ENCODE peak calls at places on chromosomes 12 and 14, in seven cellular contexts. One of them, this sample, is unnamed.
A peak's percentile ranks its signal among the peaks of the same experiment; 100 is the strongest.

GRCh38 chr12:78018146-78018910 is 187.6 kb downstream of the NAV3 start:
- DNase-seq in neuronal stem cell: peak; percentile 69
- DNase-seq in H9: no peak
- DNase-seq in IMR-90: peak; percentile 66
- DNase-seq in trophoblast cell: no peak
- DNase-seq in mesendoderm: no peak
- DNase-seq in H1: no peak
- DNase-seq in this sample: peak; percentile 29

GRCh38 chr12:130013771-130014484 is 110.1 kb upstream of the TMEM132D start:
- DNase-seq in neuronal stem cell: peak; percentile 59
- DNase-seq in H9: peak; percentile 90
- DNase-seq in IMR-90: no peak
- DNase-seq in trophoblast cell: peak; percentile 54
- DNase-seq in mesendoderm: peak; percentile 80
- DNase-seq in H1: peak; percentile 62
- DNase-seq in this sample: no peak

GRCh38 chr12:110058875-110059615 is 10.7 kb upstream of the C12orf76 start:
- DNase-seq in neuronal stem cell: no peak
- DNase-seq in H9: no peak
- DNase-seq in IMR-90: no peak
- DNase-seq in trophoblast cell: no peak
- DNase-seq in mesendoderm: no peak
- DNase-seq in H1: no peak
- DNase-seq in this sample: no peak

GRCh38 chr12:123942911-123943648 is 29.6 kb downstream of the CCDC92 start:
- DNase-seq in neuronal stem cell: no peak
- DNase-seq in H9: no peak
- DNase-seq in IMR-90: peak; percentile 41
- DNase-seq in trophoblast cell: no peak
- DNase-seq in mesendoderm: no peak
- DNase-seq in H1: no peak
- DNase-seq in this sample: no peak

GRCh38 chr14:72883109-72883508 is 10.8 kb downstream of the DPF3 start:
- DNase-seq in neuronal stem cell: no peak
- DNase-seq in H9: no peak
- DNase-seq in IMR-90: no peak
- DNase-seq in trophoblast cell: no peak
- DNase-seq in mesendoderm: no peak
- DNase-seq in H1: no peak
- DNase-seq in this sample: no peak

GRCh38 chr14:95679995-95680735 is 6.1 kb upstream of the TCL1B start:
- DNase-seq in neuronal stem cell: no peak
- DNase-seq in H9: peak; percentile 50
- DNase-seq in IMR-90: no peak
- DNase-seq in trophoblast cell: peak; percentile 73
- DNase-seq in mesendoderm: peak; percentile 70
- DNase-seq in H1: no peak
- DNase-seq in this sample: no peak

GRCh38 chr12:105357162-105357691 is 26.7 kb downstream of the C12orf75 start:
- DNase-seq in neuronal stem cell: no peak
- DNase-seq in H9: no peak
- DNase-seq in IMR-90: peak; percentile 67
- DNase-seq in trophoblast cell: peak; percentile 29
- DNase-seq in mesendoderm: no peak
- DNase-seq in H1: no peak
- DNase-seq in this sample: peak; percentile 15

GRCh38 chr12:126663304-126664094 is 1598.3 kb downstream of the AACS start:
- DNase-seq in neuronal stem cell: peak; percentile 14
- DNase-seq in H9: peak; percentile 62
- DNase-seq in IMR-90: no peak
- DNase-seq in trophoblast cell: peak; percentile 34
- DNase-seq in mesendoderm: peak; percentile 64
- DNase-seq in H1: peak; percentile 7
- DNase-seq in this sample: no peak

GRCh38 chr14:51554953-51555352 is 96.8 kb upstream of the FRMD6 start:
- DNase-seq in neuronal stem cell: no peak
- DNase-seq in H9: no peak
- DNase-seq in IMR-90: peak; percentile 72
- DNase-seq in trophoblast cell: peak; percentile 45
- DNase-seq in mesendoderm: peak; percentile 69
- DNase-seq in H1: no peak
- DNase-seq in this sample: peak; percentile 64

GRCh38 chr14:21915814-21916213 is 242.2 kb upstream of the OR4E1 start:
- DNase-seq in neuronal stem cell: no peak
- DNase-seq in H9: no peak
- DNase-seq in IMR-90: no peak
- DNase-seq in trophoblast cell: no peak
- DNase-seq in mesendoderm: no peak
- DNase-seq in H1: no peak
- DNase-seq in this sample: no peak

GRCh38 chr12:46518184-46518583 is 145.6 kb upstream of the SLC38A2 start:
- DNase-seq in neuronal stem cell: no peak
- DNase-seq in H9: no peak
- DNase-seq in IMR-90: no peak
- DNase-seq in trophoblast cell: no peak
- DNase-seq in mesendoderm: no peak
- DNase-seq in H1: no peak
- DNase-seq in this sample: no peak

GRCh38 chr12:131797588-131797934 is 30.6 kb upstream of the MMP17 start:
- DNase-seq in neuronal stem cell: no peak
- DNase-seq in H9: no peak
- DNase-seq in IMR-90: no peak
- DNase-seq in trophoblast cell: no peak
- DNase-seq in mesendoderm: no peak
- DNase-seq in H1: no peak
- DNase-seq in this sample: no peak

GRCh38 chr14:22622220-22622619 is 21.9 kb downstream of the OR6J1 start:
- DNase-seq in neuronal stem cell: no peak
- DNase-seq in H9: no peak
- DNase-seq in IMR-90: peak; percentile 80
- DNase-seq in trophoblast cell: no peak
- DNase-seq in mesendoderm: no peak
- DNase-seq in H1: no peak
- DNase-seq in this sample: no peak

GRCh38 chr12:94832780-94833760 is 170.4 kb downstream of the NDUFA12 start:
- DNase-seq in neuronal stem cell: peak; percentile 44
- DNase-seq in H9: peak; percentile 76
- DNase-seq in IMR-90: peak; percentile 1
- DNase-seq in trophoblast cell: peak; percentile 21
- DNase-seq in mesendoderm: peak; percentile 88
- DNase-seq in H1: peak; percentile 38
- DNase-seq in this sample: peak; percentile 79

GRCh38 chr12:84069699-84070098 is 842.9 kb downstream of the SLC6A15 start:
- DNase-seq in neuronal stem cell: no peak
- DNase-seq in H9: no peak
- DNase-seq in IMR-90: peak; percentile 40
- DNase-seq in trophoblast cell: no peak
- DNase-seq in mesendoderm: no peak
- DNase-seq in H1: no peak
- DNase-seq in this sample: peak; percentile 14

GRCh38 chr14:22505751-22506710 is 83.0 kb downstream of the DAD1 start:
- DNase-seq in neuronal stem cell: no peak
- DNase-seq in H9: no peak
- DNase-seq in IMR-90: no peak
- DNase-seq in trophoblast cell: no peak
- DNase-seq in mesendoderm: no peak
- DNase-seq in H1: no peak
- DNase-seq in this sample: no peak

GRCh38 chr12:120844768-120845449 is 59.2 kb downstream of the SPPL3 start:
- DNase-seq in neuronal stem cell: no peak
- DNase-seq in H9: no peak
- DNase-seq in IMR-90: no peak
- DNase-seq in trophoblast cell: no peak
- DNase-seq in mesendoderm: no peak
- DNase-seq in H1: no peak
- DNase-seq in this sample: no peak

GRCh38 chr12:130441771-130442760 is 104.4 kb downstream of the PIWIL1 start:
- DNase-seq in neuronal stem cell: no peak
- DNase-seq in H9: no peak
- DNase-seq in IMR-90: no peak
- DNase-seq in trophoblast cell: no peak
- DNase-seq in mesendoderm: no peak
- DNase-seq in H1: no peak
- DNase-seq in this sample: no peak

GRCh38 chr14:32263939-32264567 is 61.0 kb upstream of the RNU6-8 start:
- DNase-seq in neuronal stem cell: no peak
- DNase-seq in H9: no peak
- DNase-seq in IMR-90: no peak
- DNase-seq in trophoblast cell: no peak
- DNase-seq in mesendoderm: no peak
- DNase-seq in H1: no peak
- DNase-seq in this sample: no peak

GRCh38 chr12:49868952-49869815 is 26.3 kb upstream of the BCDIN3D start:
- DNase-seq in neuronal stem cell: no peak
- DNase-seq in H9: peak; percentile 28
- DNase-seq in IMR-90: peak; percentile 97
- DNase-seq in trophoblast cell: peak; percentile 95
- DNase-seq in mesendoderm: peak; percentile 64
- DNase-seq in H1: no peak
- DNase-seq in this sample: peak; percentile 98

GRCh38 chr12:88952543-88952942 is 372.3 kb upstream of the KITLG start:
- DNase-seq in neuronal stem cell: no peak
- DNase-seq in H9: no peak
- DNase-seq in IMR-90: peak; percentile 81
- DNase-seq in trophoblast cell: no peak
- DNase-seq in mesendoderm: no peak
- DNase-seq in H1: no peak
- DNase-seq in this sample: peak; percentile 30

GRCh38 chr12:69879007-69879960 is 54.3 kb downstream of the MYRFL start:
- DNase-seq in neuronal stem cell: peak; percentile 72
- DNase-seq in H9: peak; percentile 83
- DNase-seq in IMR-90: peak; percentile 69
- DNase-seq in trophoblast cell: peak; percentile 90
- DNase-seq in mesendoderm: peak; percentile 76
- DNase-seq in H1: no peak
- DNase-seq in this sample: peak; percentile 71

GRCh38 chr12:45242180-45242579 is 26.3 kb downstream of the ANO6 start:
- DNase-seq in neuronal stem cell: no peak
- DNase-seq in H9: no peak
- DNase-seq in IMR-90: no peak
- DNase-seq in trophoblast cell: no peak
- DNase-seq in mesendoderm: no peak
- DNase-seq in H1: no peak
- DNase-seq in this sample: no peak

GRCh38 chr14:77257700-77258099 is 13.3 kb downstream of the NGB start:
- DNase-seq in neuronal stem cell: no peak
- DNase-seq in H9: no peak
- DNase-seq in IMR-90: no peak
- DNase-seq in trophoblast cell: no peak
- DNase-seq in mesendoderm: no peak
- DNase-seq in H1: no peak
- DNase-seq in this sample: no peak
- H2AK5ac ChIP-seq in neuronal stem cell: peak overlapping the region; percentile 49
- H2AK5ac ChIP-seq in H9: no peak overlapping the region
- H2AK5ac ChIP-seq in IMR-90: no peak overlapping the region
- H2AK5ac ChIP-seq in trophoblast cell: no peak overlapping the region
- H2AK5ac ChIP-seq in mesendoderm: no peak overlapping the region
- H2AK5ac ChIP-seq in H1: no peak overlapping the region
- H2AK5ac ChIP-seq in this sample: no peak overlapping the region

DNA sequence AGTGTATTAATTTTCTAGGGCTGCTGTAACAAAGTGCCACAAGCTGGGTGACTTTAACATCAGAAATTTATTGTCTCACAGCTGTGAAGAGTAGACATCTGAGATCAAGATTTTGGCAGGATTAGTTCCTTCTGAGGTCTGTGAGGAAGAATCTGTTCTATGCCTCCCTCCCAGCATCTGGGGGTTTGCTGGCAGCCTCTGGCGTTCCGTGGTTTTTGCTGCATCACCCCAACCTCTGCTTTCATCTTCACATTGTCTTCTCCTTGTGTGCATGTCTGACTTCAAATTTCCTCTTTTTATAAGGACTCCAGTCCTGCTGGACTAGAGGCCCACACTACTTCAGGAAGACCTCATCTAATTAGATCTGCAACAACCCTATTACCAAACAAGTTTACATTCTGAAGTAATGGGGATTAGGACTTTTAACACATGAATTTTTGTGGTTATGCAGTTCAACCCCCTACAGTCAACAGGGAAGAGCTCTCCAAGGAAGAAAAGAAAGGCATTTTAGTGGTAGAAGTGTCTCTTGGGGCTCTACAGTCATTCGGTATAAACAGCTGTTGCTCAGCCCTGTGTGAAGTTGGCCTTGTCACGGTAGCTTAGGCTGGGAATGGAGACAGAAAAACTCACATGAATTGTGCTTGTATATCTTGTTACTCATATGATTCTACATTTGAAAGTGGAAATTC is 89.7 kb downstream of the CAND1 start:
- DNase-seq in neuronal stem cell: no peak
- DNase-seq in H9: no peak
- DNase-seq in IMR-90: peak; percentile 83
- DNase-seq in trophoblast cell: no peak
- DNase-seq in mesendoderm: no peak
- DNase-seq in H1: no peak
- DNase-seq in this sample: peak; percentile 98
- H3K4ac ChIP-seq in neuronal stem cell: no peak overlapping the region
- H3K4ac ChIP-seq in H9: no peak overlapping the region
- H3K4ac ChIP-seq in IMR-90: no peak overlapping the region
- H3K4ac ChIP-seq in trophoblast cell: no peak overlapping the region
- H3K4ac ChIP-seq in mesendoderm: no peak overlapping the region
- H3K4ac ChIP-seq in H1: no peak overlapping the region
- H3K4ac ChIP-seq in this sample: peak overlapping the region; percentile 80

DNA sequence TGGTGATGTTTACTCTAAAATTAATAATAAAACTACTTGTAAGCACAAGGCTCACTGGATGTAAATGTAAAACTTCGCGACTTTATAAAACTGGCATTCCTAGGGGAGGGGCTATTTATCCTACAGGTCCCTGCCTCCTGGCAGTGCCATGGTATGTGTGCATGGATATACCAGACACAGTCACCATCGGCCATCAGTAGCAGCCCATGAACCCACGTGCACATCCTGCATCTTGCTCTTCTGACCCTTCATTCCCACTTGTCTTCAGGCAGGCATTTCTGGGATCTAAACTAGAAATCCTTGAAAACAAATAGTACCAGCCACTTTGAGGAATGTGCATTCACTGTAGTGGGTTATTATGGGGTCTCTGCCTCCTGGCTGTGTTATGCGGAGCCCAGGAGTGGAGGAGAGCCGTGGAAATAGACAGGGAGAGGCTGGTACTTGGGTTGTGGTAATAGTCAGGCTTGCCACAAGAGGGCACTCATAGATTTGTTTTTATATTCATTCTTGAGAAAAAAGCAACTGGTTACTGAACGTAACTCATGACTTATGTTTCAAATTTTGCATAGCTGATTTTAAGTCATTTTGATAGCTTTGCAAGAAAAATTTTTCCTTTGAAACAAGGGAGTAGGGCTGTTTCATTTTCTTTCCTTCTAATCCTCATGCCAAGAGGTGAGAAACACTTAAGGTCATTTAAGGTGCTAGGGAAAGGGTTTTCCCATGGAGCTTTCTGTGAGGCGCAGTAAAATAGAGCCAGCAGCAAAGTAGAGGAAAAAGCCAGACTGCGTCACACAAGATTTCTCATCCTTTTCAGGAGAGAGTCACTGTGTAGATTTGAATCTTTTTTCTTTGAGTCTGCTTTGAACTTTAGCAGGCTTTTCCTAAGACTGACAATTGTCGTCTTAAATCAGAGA is 17.4 kb upstream of the GALNT16 start:
- DNase-seq in neuronal stem cell: peak; percentile 63
- DNase-seq in H9: peak; percentile 52
- DNase-seq in IMR-90: peak; percentile 74
- DNase-seq in trophoblast cell: peak; percentile 79
- DNase-seq in mesendoderm: peak; percentile 73
- DNase-seq in H1: no peak
- DNase-seq in this sample: peak; percentile 76
- H3K4me2 ChIP-seq in neuronal stem cell: no peak overlapping the region
- H3K4me2 ChIP-seq in H9: no peak overlapping the region
- H3K4me2 ChIP-seq in IMR-90: no peak overlapping the region
- H3K4me2 ChIP-seq in trophoblast cell: no peak overlapping the region
- H3K4me2 ChIP-seq in mesendoderm: no peak overlapping the region
- H3K4me2 ChIP-seq in H1: no peak overlapping the region
- H3K4me2 ChIP-seq in this sample: no peak overlapping the region

GRCh38 chr12:92065664-92066063 is 80.0 kb downstream of the BTG1 start:
- DNase-seq in neuronal stem cell: no peak
- DNase-seq in H9: no peak
- DNase-seq in IMR-90: no peak
- DNase-seq in trophoblast cell: peak; percentile 15
- DNase-seq in mesendoderm: no peak
- DNase-seq in H1: no peak
- DNase-seq in this sample: no peak
- H2AK5ac ChIP-seq in neuronal stem cell: no peak overlapping the region
- H2AK5ac ChIP-seq in H9: no peak overlapping the region
- H2AK5ac ChIP-seq in IMR-90: no peak overlapping the region
- H2AK5ac ChIP-seq in trophoblast cell: no peak overlapping the region
- H2AK5ac ChIP-seq in mesendoderm: no peak overlapping the region
- H2AK5ac ChIP-seq in H1: no peak overlapping the region
- H2AK5ac ChIP-seq in this sample: no peak overlapping the region

This sample was measured in mesenchymal stem cell.